ENCODE peak calls at places on chromosome 17, in six cellular contexts. A is heart right ventricle, J is uterus, Q is K562, C is fibroblast of mammary gland, P is lung. X is an unnamed sample.

GRCh38 chr17:17780941-17781590 is 55.7 kb downstream of the SREBF1 start:
- DNase-seq in A (no peak), J (peak), Q (no peak), C (peak), P (no peak), X (peak)

GRCh38 chr17:59341922-59342321 is 10.5 kb downstream of the YPEL2 start:
- DNase-seq in A (no peak), J (no peak), Q (no peak), C (no peak), P (no peak), X (no peak)

GRCh38 chr17:75636381-75637142 is 3.3 kb downstream of the SMIM5 start:
- DNase-seq in A (no peak), J (no peak), Q (no peak), C (no peak), P (no peak), X (no peak)

GRCh38 chr17:31413871-31414589 is 22.6 kb downstream of the RAB11FIP4 start:
- DNase-seq in A (no peak), J (no peak), Q (no peak), C (peak), P (no peak), X (peak)

GRCh38 chr17:70503449-70503848 is 334.1 kb downstream of the KCNJ2 start:
- DNase-seq in A (no peak), J (no peak), Q (no peak), C (no peak), P (no peak), X (no peak)

GRCh38 chr17:8384801-8385335 is 1.9 kb upstream of the RPL26 start:
- DNase-seq in A (no peak), J (no peak), Q (peak), C (peak), P (no peak), X (peak)

GRCh38 chr17:55609737-55610201 is 98.5 kb upstream of the SMIM36 start:
- DNase-seq in A (peak), J (no peak), Q (no peak), C (peak), P (no peak), X (peak)

GRCh38 chr17:63850401-63850800 is 7.9 kb upstream of the SMARCD2 start:
- DNase-seq in A (no peak), J (no peak), Q (peak), C (no peak), P (no peak), X (no peak)

GRCh38 chr17:27442702-27443101 is 13.5 kb upstream of the KSR1 start:
- DNase-seq in A (no peak), J (no peak), Q (no peak), C (no peak), P (no peak), X (no peak)

GRCh38 chr17:29378495-29378894 is 11.7 kb upstream of the TAOK1 start:
- DNase-seq in A (no peak), J (no peak), Q (no peak), C (no peak), P (no peak), X (no peak)

GRCh38 chr17:10435096-10435495 is 13.3 kb upstream of the MYH8 start:
- DNase-seq in A (no peak), J (no peak), Q (no peak), C (no peak), P (no peak), X (no peak)

GRCh38 chr17:31680126-31680525 is 178.9 kb downstream of the COPRS start:
- DNase-seq in A (no peak), J (no peak), Q (no peak), C (no peak), P (peak), X (no peak)

GRCh38 chr17:74446551-74447500 is 14.9 kb downstream of the GPRC5C start:
- DNase-seq in A (peak), J (peak), Q (no peak), C (peak), P (no peak), X (peak)

GRCh38 chr17:46917041-46917440 is 5.9 kb upstream of the GOSR2 start:
- DNase-seq in A (no peak), J (no peak), Q (no peak), C (no peak), P (no peak), X (no peak)

GRCh38 chr17:31488982-31489294 is 97.5 kb downstream of the RAB11FIP4 start:
- DNase-seq in A (no peak), J (no peak), Q (no peak), C (no peak), P (no peak), X (no peak)

GRCh38 chr17:59762022-59762825 is 54.8 kb downstream of the VMP1 start:
- DNase-seq in A (no peak), J (no peak), Q (no peak), C (peak), P (no peak), X (peak)

GRCh38 chr17:5047446-5047845 is 12.2 kb upstream of the SLC52A1 start:
- DNase-seq in A (no peak), J (no peak), Q (no peak), C (no peak), P (no peak), X (no peak)

GRCh38 chr17:48181653-48182052 is 74.1 kb downstream of the SNX11 start:
- DNase-seq in A (no peak), J (no peak), Q (peak), C (peak), P (no peak), X (peak)

GRCh38 chr17:73379814-73380213 is 68.0 kb upstream of the CDC42EP4 start:
- DNase-seq in A (no peak), J (no peak), Q (no peak), C (no peak), P (no peak), X (no peak)

GRCh38 chr17:17758443-17758842 is 77.2 kb downstream of the RAI1 start:
- DNase-seq in A (no peak), J (no peak), Q (no peak), C (no peak), P (no peak), X (no peak)

GRCh38 chr17:31052187-31052889 is 42.4 kb upstream of the NF1 start:
- DNase-seq in A (peak), J (peak), Q (peak), C (peak), P (peak), X (peak)

GRCh38 chr17:66230918-66231543 is 1.8 kb upstream of the APOH start:
- DNase-seq in A (no peak), J (no peak), Q (no peak), C (no peak), P (no peak), X (peak)

GRCh38 chr17:31740611-31741082 is 118.4 kb downstream of the COPRS start:
- DNase-seq in A (no peak), J (no peak), Q (no peak), C (peak), P (no peak), X (peak)

GRCh38 chr17:44353656-44354331 is 8.7 kb downstream of the GRN start:
- DNase-seq in A (peak), J (no peak), Q (no peak), C (peak), P (no peak), X (no peak)

GRCh38 chr17:43983515-43984411 is 20.7 kb upstream of the NAGS start:
- DNase-seq in A (peak), J (no peak), Q (peak), C (no peak), P (no peak), X (no peak)

GRCh38 chr17:79802736-79803420 is 6.0 kb upstream of the CBX8 start:
- DNase-seq in A (no peak), J (no peak), Q (peak), C (no peak), P (no peak), X (no peak)

GRCh38 chr17:35849469-35850348 is 19.0 kb downstream of the HEATR9 start:
- DNase-seq in A (no peak), J (peak), Q (peak), C (peak), P (peak), X (peak)

GRCh38 chr17:6098466-6099180 is 28.4 kb downstream of the WSCD1 start:
- DNase-seq in A (no peak), J (peak), Q (peak), C (no peak), P (no peak), X (peak)

GRCh38 chr17:70624208-70624607 is 454.9 kb downstream of the KCNJ2 start:
- DNase-seq in A (no peak), J (no peak), Q (no peak), C (no peak), P (no peak), X (no peak)

GRCh38 chr17:57486978-57487377 is 230.7 kb downstream of the MSI2 start:
- DNase-seq in A (no peak), J (no peak), Q (no peak), C (no peak), P (no peak), X (no peak)

GRCh38 chr17:4327638-4328037 is 38.8 kb downstream of the UBE2G1 start:
- DNase-seq in A (no peak), J (no peak), Q (no peak), C (peak), P (no peak), X (peak)

GRCh38 chr17:5780476-5780875 is 196.2 kb upstream of the NLRP1 start:
- DNase-seq in A (no peak), J (no peak), Q (peak), C (peak), P (no peak), X (peak)

GRCh38 chr17:80942360-80943345 is 49.0 kb upstream of the CHMP6 start:
- DNase-seq in A (peak), J (peak), Q (no peak), C (peak), P (peak), X (peak)

GRCh38 chr17:3009411-3009920 is 53.9 kb downstream of the OR1D5 start:
- DNase-seq in A (no peak), J (no peak), Q (no peak), C (no peak), P (no peak), X (no peak)

GRCh38 chr17:3008336-3009279 is 54.8 kb downstream of the OR1D5 start:
- DNase-seq in A (no peak), J (no peak), Q (no peak), C (no peak), P (no peak), X (no peak)

GRCh38 chr17:3015890-3016289 is 47.5 kb downstream of the OR1D5 start:
- DNase-seq in A (no peak), J (no peak), Q (no peak), C (peak), P (no peak), X (no peak)

GRCh38 chr17:3011891-3012290 is 51.5 kb downstream of the OR1D5 start:
- DNase-seq in A (no peak), J (no peak), Q (no peak), C (no peak), P (no peak), X (no peak)

GRCh38 chr17:3012926-3013581 is 50.4 kb downstream of the OR1D5 start:
- DNase-seq in A (peak), J (peak), Q (peak), C (peak), P (peak), X (peak)
- TF ChIP-seq CTCF in A (peak), J (peak), Q (peak), C (peak), P (peak), X (peak)

GRCh38 chr17:52740006-52740405 is 581.5 kb upstream of the CA10 start:
- DNase-seq in A (no peak), J (no peak), Q (no peak), C (no peak), P (no peak), X (no peak)

DNA sequence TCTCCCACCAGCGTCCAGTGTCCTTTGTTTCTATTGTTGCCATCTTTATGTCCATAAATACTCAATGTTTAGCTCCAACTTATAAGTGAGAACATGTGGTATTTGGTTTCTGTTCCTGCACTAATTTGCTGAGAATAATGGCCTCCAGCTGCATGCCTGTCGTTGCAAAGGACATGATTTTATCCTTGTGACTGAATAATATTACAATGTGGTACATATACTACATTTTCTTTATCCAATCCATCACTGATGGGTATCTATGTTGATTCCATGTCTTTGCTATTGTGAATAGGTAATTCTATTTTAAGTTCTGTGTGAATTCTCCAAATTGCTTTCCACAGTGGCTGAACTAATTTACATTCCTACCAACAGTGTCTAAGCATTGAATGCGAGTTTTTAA is 578.6 kb upstream of the CA10 start:
- DNase-seq in A (no peak), J (no peak), Q (no peak), C (no peak), P (no peak), X (no peak)
- H3K4me3 ChIP-seq in A (no peak), J (no peak), Q (no peak), C (no peak), P (no peak), X (no peak)

DNA sequence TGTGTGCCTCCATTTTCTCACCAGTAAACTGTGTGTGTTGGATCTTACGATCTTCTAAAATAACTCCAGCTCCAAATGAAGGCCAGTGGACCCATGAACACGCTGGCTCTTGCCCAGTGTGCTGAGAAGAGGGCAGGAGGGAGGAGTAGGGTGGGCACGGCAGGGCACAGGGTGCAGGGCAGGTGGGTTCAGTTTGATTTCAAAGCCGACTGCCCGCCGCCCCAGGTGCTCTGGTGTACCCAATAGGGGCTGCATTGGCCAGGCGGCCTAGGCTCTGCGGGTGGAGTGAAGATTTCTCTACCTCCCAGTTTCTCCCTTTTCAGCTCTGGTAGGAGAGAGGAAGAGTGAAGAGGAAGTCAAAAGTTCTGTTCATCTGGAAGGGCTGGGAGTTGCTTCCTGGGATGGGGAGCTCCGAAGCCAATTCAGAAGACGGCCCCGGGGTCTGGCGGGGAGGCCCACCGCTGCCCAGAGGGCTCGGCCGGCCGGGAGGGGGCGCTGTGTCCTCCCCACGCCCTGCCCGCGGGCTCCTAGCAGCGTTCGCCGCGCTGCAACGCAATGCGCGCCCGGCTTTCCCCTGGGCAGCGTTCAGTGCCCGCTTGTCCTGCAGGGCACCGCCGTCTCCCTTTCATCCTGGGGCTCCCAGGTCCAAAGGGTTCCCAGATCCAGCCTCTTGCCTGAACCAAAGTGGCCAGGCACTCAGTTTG is 1.1 kb upstream of the CRHR1 start:
- DNase-seq in A (no peak), J (peak), Q (peak), C (no peak), P (no peak), X (no peak)
- TF ChIP-seq CTCF in A (peak), J (peak), Q (peak), C (no peak), P (no peak), X (no peak)

GRCh38 chr17:38671939-38672720 is 2.6 kb downstream of the EPOP start:
- DNase-seq in A (no peak), J (no peak), Q (no peak), C (no peak), P (no peak), X (no peak)
- H3K4me3 ChIP-seq in A (no peak), J (no peak), Q (no peak), C (no peak), P (no peak), X (no peak)

DNA sequence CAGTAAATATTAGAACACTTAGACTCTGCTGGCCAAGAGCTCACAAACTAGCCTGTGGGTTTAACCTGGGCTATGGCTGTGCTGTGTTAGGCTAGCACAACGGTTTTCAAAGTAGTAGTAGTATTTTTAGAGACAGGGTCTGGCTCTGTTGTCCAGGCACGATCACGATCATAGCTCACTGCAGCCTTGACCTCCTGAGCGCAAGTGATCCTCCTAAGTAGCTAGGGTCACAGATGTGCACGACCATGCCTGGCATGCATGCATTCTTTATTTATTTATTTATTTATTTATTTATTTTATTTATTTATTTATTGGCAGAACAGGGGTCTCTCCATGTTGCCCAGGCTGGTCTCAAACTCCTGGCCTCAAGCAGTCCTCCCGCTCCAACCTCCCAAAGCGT is 10.3 kb downstream of the MRPL27 start:
- DNase-seq in A (no peak), J (no peak), Q (no peak), C (no peak), P (no peak), X (no peak)
- TF ChIP-seq CTCF in A (no peak), J (no peak), Q (no peak), C (no peak), P (no peak), X (no peak)

GRCh38 chr17:1110524-1110843 is 69.3 kb downstream of the ABR start:
- DNase-seq in A (no peak), J (no peak), Q (no peak), C (no peak), P (no peak), X (no peak)

GRCh38 chr17:1108560-1108809 is 71.3 kb downstream of the ABR start:
- DNase-seq in A (no peak), J (no peak), Q (no peak), C (no peak), P (no peak), X (no peak)

GRCh38 chr17:1109606-1110523 is 69.9 kb downstream of the ABR start:
- DNase-seq in A (peak), J (no peak), Q (no peak), C (no peak), P (no peak), X (no peak)

GRCh38 chr17:1107777-1108559 is 71.8 kb downstream of the ABR start:
- DNase-seq in A (peak), J (no peak), Q (no peak), C (no peak), P (no peak), X (no peak)

GRCh38 chr17:1108810-1109605 is 70.8 kb downstream of the ABR start:
- DNase-seq in A (peak), J (no peak), Q (no peak), C (peak), P (no peak), X (peak)
- H3K4me3 ChIP-seq in A (peak), J (peak), Q (no peak), C (peak), P (peak), X (peak)

X was measured in fibroblast of pulmonary artery.